ENCODE peak calls at places on chromosomes 3 and 15, in five cellular contexts. U, M, R, V and K are unnamed samples.

GRCh38 chr3:183502782-183503181 is 52.7 kb downstream of the KLHL6 start:
- DNase-seq in U (no peak), M (peak), R (no peak), V (no peak), K (no peak)

GRCh38 chr3:184716652-184717607 is 5.1 kb upstream of the MAGEF1 start:
- DNase-seq in U (no peak), M (no peak), R (no peak), V (no peak), K (no peak)

GRCh38 chr3:11653298-11654055 is 9.8 kb upstream of the VGLL4 start:
- DNase-seq in U (no peak), M (no peak), R (no peak), V (no peak), K (no peak)

GRCh38 chr3:185280572-185281365 is 26.9 kb upstream of the EHHADH start:
- DNase-seq in U (peak), M (peak), R (no peak), V (no peak), K (no peak)

GRCh38 chr3:55859305-55859704 is 372.2 kb upstream of the WNT5A start:
- DNase-seq in U (no peak), M (no peak), R (no peak), V (no peak), K (no peak)

GRCh38 chr3:115698851-115699535 is 75.7 kb downstream of the GAP43 start:
- DNase-seq in U (no peak), M (no peak), R (no peak), V (no peak), K (no peak)

GRCh38 chr3:12436514-12437222 is 47.6 kb upstream of the TSEN2 start:
- DNase-seq in U (no peak), M (no peak), R (no peak), V (peak), K (peak)

GRCh38 chr3:115800489-115801080 is 177.3 kb downstream of the GAP43 start:
- DNase-seq in U (no peak), M (no peak), R (no peak), V (no peak), K (no peak)

GRCh38 chr3:21174461-21174860 is 576.5 kb downstream of the ZNF385D start:
- DNase-seq in U (no peak), M (no peak), R (no peak), V (peak), K (peak)

GRCh38 chr3:31377045-31377642 is 155.6 kb upstream of the STT3B start:
- DNase-seq in U (no peak), M (no peak), R (peak), V (no peak), K (peak)

GRCh38 chr15:65812467-65812866 is 20.4 kb upstream of the DENND4A start:
- DNase-seq in U (no peak), M (no peak), R (no peak), V (no peak), K (no peak)

GRCh38 chr3:11367116-11367781 is 95.1 kb downstream of the ATG7 start:
- DNase-seq in U (no peak), M (no peak), R (no peak), V (no peak), K (no peak)

GRCh38 chr15:25372298-25372697 is 66.5 kb downstream of the UBE3A start:
- DNase-seq in U (no peak), M (no peak), R (no peak), V (no peak), K (no peak)

GRCh38 chr15:66285462-66286280 is 7.7 kb upstream of the DIS3L start:
- DNase-seq in U (peak), M (no peak), R (no peak), V (no peak), K (no peak)

GRCh38 chr15:89197503-89197971 is 23.8 kb downstream of the RLBP1 start:
- DNase-seq in U (peak), M (no peak), R (peak), V (no peak), K (no peak)

GRCh38 chr3:34056951-34057390 is 258.5 kb downstream of the PDCD6IP start:
- DNase-seq in U (no peak), M (peak), R (peak), V (no peak), K (no peak)

GRCh38 chr3:108106031-108106430 is 15.2 kb upstream of the CD47 start:
- DNase-seq in U (no peak), M (no peak), R (no peak), V (no peak), K (no peak)

GRCh38 chr3:152853196-152853595 is 18.3 kb downstream of the P2RY1 start:
- DNase-seq in U (no peak), M (no peak), R (no peak), V (no peak), K (no peak)

GRCh38 chr15:41693757-41694156 is 33.6 kb downstream of the MGA start:
- DNase-seq in U (no peak), M (no peak), R (no peak), V (no peak), K (no peak)

GRCh38 chr3:54760226-54760625 is 167.6 kb downstream of the LRTM1 start:
- DNase-seq in U (no peak), M (no peak), R (no peak), V (no peak), K (no peak)

GRCh38 chr3:8519774-8520448 is 18.3 kb downstream of the LMCD1 start:
- DNase-seq in U (no peak), M (no peak), R (no peak), V (no peak), K (no peak)

GRCh38 chr15:40739854-40740253 is 15.2 kb downstream of the RMDN3 start:
- DNase-seq in U (no peak), M (no peak), R (no peak), V (no peak), K (no peak)

GRCh38 chr15:87874896-87875661 is 381.5 kb downstream of the NTRK3 start:
- DNase-seq in U (no peak), M (no peak), R (no peak), V (peak), K (peak)

GRCh38 chr15:62850791-62851291 is 191.7 kb upstream of the TPM1 start:
- DNase-seq in U (no peak), M (no peak), R (no peak), V (no peak), K (peak)

GRCh38 chr3:115693868-115694267 is 70.6 kb downstream of the GAP43 start:
- DNase-seq in U (no peak), M (no peak), R (no peak), V (no peak), K (no peak)

GRCh38 chr3:142628806-142629205 is 32.6 kb downstream of the PLS1 start:
- DNase-seq in U (no peak), M (no peak), R (no peak), V (no peak), K (no peak)

GRCh38 chr3:79258479-79258878 is 509.3 kb downstream of the ROBO1 start:
- DNase-seq in U (no peak), M (no peak), R (no peak), V (no peak), K (no peak)

GRCh38 chr3:52696830-52697621 is 8.6 kb downstream of the GLT8D1 start:
- DNase-seq in U (no peak), M (peak), R (no peak), V (no peak), K (no peak)

GRCh38 chr15:45262906-45263456 is 10.9 kb downstream of the SLC28A2 start:
- DNase-seq in U (no peak), M (no peak), R (no peak), V (no peak), K (no peak)

GRCh38 chr15:68542771-68543544 is 35.8 kb upstream of the CORO2B start:
- DNase-seq in U (no peak), M (no peak), R (no peak), V (peak), K (peak)

GRCh38 chr3:185825639-185826481 is 1.0 kb upstream of the IGF2BP2 start:
- DNase-seq in U (peak), M (peak), R (peak), V (no peak), K (no peak)

GRCh38 chr3:65713016-65713415 is 325.7 kb downstream of the MAGI1 start:
- DNase-seq in U (no peak), M (no peak), R (no peak), V (peak), K (peak)

GRCh38 chr3:124203292-124203691 is 211.4 kb upstream of the ROPN1 start:
- DNase-seq in U (no peak), M (no peak), R (no peak), V (no peak), K (no peak)

GRCh38 chr15:83926116-83926515 is 272.2 kb downstream of the ADAMTSL3 start:
- DNase-seq in U (no peak), M (no peak), R (no peak), V (no peak), K (no peak)

GRCh38 chr3:177777699-177778098 is 580.4 kb upstream of the TBL1XR1 start:
- DNase-seq in U (peak), M (peak), R (peak), V (no peak), K (no peak)

GRCh38 chr3:149535395-149535685 is 60.8 kb downstream of the TM4SF4 start:
- DNase-seq in U (no peak), M (no peak), R (no peak), V (no peak), K (no peak)